ENCODE peak calls at places on chromosome 1, in seven cellular contexts. W is left lung, L is PC-3, P is Panc1, Y is heart right ventricle, T is IMR-90, B is prostate gland. U is an unnamed sample.

GRCh38 chr1:2863149-2863963 is 61.9 kb upstream of the TTC34 start:
- DNase-seq in W (no peak), L (no peak), P (no peak), Y (no peak), T (no peak), B (no peak), U (no peak)

GRCh38 chr1:198132060-198132781 is 24.6 kb upstream of the NEK7 start:
- DNase-seq in W (no peak), L (peak; percentile 22), P (no peak), Y (no peak), T (no peak), B (no peak), U (no peak)

GRCh38 chr1:9442986-9443385 is 96.3 kb upstream of the SLC25A33 start:
- DNase-seq in W (no peak), L (no peak), P (no peak), Y (no peak), T (no peak), B (no peak), U (no peak)

GRCh38 chr1:184152502-184152901 is 101.0 kb downstream of the TSEN15 start:
- DNase-seq in W (no peak), L (no peak), P (no peak), Y (peak; percentile 65), T (peak; percentile 61), B (no peak), U (no peak)

GRCh38 chr1:246907472-246907871 is 24.3 kb downstream of the AHCTF1 start:
- DNase-seq in W (no peak), L (peak; percentile 57), P (no peak), Y (peak; percentile 28), T (peak; percentile 72), B (peak; percentile 14), U (peak; percentile 46)

GRCh38 chr1:40932004-40932403 is 47.5 kb upstream of the CTPS1 start:
- DNase-seq in W (no peak), L (peak; percentile 44), P (no peak), Y (peak; percentile 12), T (no peak), B (no peak), U (no peak)

GRCh38 chr1:117591248-117591647 is 14.6 kb upstream of the TENT5C start:
- DNase-seq in W (peak; percentile 68), L (peak; percentile 67), P (no peak), Y (no peak), T (no peak), B (peak; percentile 86), U (no peak)

GRCh38 chr1:244369256-244370057 is 82.3 kb downstream of the ADSS2 start:
- DNase-seq in W (no peak), L (no peak), P (no peak), Y (no peak), T (no peak), B (peak; percentile 81), U (no peak)

GRCh38 chr1:155669233-155670162 is 19.1 kb downstream of the YY1AP1 start:
- DNase-seq in W (no peak), L (peak; percentile 51), P (no peak), Y (no peak), T (no peak), B (no peak), U (no peak)

GRCh38 chr1:224067621-224068457 is 46.1 kb upstream of the FBXO28 start:
- DNase-seq in W (no peak), L (peak; percentile 97), P (peak; percentile 79), Y (no peak), T (peak; percentile 70), B (no peak), U (peak; percentile 57)

GRCh38 chr1:163107655-163108054 is 38.5 kb downstream of the RGS4 start:
- DNase-seq in W (no peak), L (peak; percentile 23), P (no peak), Y (no peak), T (no peak), B (no peak), U (no peak)

GRCh38 chr1:21168444-21168843 is 8.3 kb downstream of the EIF4G3 start:
- DNase-seq in W (no peak), L (no peak), P (no peak), Y (no peak), T (no peak), B (no peak), U (no peak)

GRCh38 chr1:89200668-89201488 is 2.1 kb upstream of the GBP4 start:
- DNase-seq in W (no peak), L (no peak), P (no peak), Y (no peak), T (no peak), B (no peak), U (no peak)

GRCh38 chr1:31318146-31318545 is 21.3 kb downstream of the ZCCHC17 start:
- DNase-seq in W (no peak), L (no peak), P (no peak), Y (no peak), T (no peak), B (no peak), U (no peak)
- H3K36me3 ChIP-seq in W (no peaks in the 10 kb centered on the region), L (peaks cover 36% of the 10 kb centered on the region), P (peaks cover 9% of the 10 kb centered on the region), Y (peaks cover 19% of the 10 kb centered on the region), T (peaks cover 19% of the 10 kb centered on the region), B (no peaks in the 10 kb centered on the region), U (peaks cover 21% of the 10 kb centered on the region)

GRCh38 chr1:5976231-5976630 is 16.0 kb downstream of the NPHP4 start:
- DNase-seq in W (no peak), L (no peak), P (no peak), Y (no peak), T (no peak), B (no peak), U (no peak)

GRCh38 chr1:5979536-5980313 is 12.5 kb downstream of the NPHP4 start:
- DNase-seq in W (no peak), L (no peak), P (no peak), Y (no peak), T (no peak), B (no peak), U (no peak)

GRCh38 chr1:5978452-5978851 is 13.8 kb downstream of the NPHP4 start:
- DNase-seq in W (no peak), L (no peak), P (no peak), Y (no peak), T (peak; percentile 6), B (no peak), U (no peak)

GRCh38 chr1:5976726-5977493 is 15.3 kb downstream of the NPHP4 start:
- DNase-seq in W (no peak), L (no peak), P (no peak), Y (no peak), T (no peak), B (no peak), U (no peak)

GRCh38 chr1:5977494-5978444 is 14.5 kb downstream of the NPHP4 start:
- DNase-seq in W (no peak), L (no peak), P (no peak), Y (no peak), T (no peak), B (no peak), U (no peak)
- H3K27ac ChIP-seq in W (no peak overlapping the region), L (no peak overlapping the region), P (no peak overlapping the region), Y (no peak overlapping the region), T (no peak overlapping the region), B (no peak overlapping the region), U (no peak overlapping the region)

DNA sequence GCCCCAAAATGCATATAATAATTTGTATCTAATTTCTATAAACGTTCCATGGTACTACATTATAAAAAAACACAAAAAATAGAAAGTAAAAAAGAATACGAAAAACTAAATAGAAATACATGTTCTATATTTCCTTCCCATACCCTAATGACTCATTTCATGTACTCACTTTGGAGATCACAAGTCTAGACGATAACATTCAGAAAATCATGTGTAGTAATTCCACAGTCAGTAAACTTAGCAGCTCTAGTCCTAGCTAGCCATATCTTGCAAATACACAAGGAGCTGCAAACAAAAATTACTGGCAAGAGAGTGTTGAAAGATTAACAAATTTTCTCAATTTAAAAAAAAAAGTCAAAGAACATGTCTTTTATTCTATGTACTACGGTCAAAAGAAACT is 1.4 kb downstream of the GOLPH3L start:
- DNase-seq in W (no peak), L (peak; percentile 5), P (no peak), Y (no peak), T (peak; percentile 12), B (no peak), U (no peak)
- H3K4me3 ChIP-seq in W (peak overlapping the region; percentile 59), L (peak overlapping the region; percentile 78), P (no peak overlapping the region), Y (no peak overlapping the region), T (no peak overlapping the region), B (no peak overlapping the region), U (no peak overlapping the region)

DNA sequence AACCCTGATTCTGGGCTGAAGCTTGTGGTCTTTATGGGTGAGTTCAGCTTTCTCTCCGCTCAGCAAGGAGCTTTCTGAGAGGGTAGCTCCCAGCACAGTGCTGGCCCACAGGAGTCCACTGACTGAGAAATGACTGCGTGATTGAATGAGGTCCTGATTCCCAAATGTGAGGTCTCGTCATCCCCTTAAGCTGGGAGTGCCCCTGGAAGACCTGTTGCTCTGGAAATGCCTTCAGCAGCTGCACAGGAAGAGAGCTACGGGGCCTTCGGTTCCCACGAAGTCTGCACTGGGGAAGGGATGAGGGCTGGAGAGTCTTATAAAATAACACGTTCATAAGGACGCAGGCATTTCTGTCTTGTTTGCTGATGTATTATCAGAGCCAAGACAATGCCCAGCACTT is 14.0 kb downstream of the TNNT2 start:
- DNase-seq in W (no peak), L (no peak), P (no peak), Y (no peak), T (no peak), B (no peak), U (no peak)
- H3K36me3 ChIP-seq in W (no peaks in the 10 kb centered on the region), L (no peaks in the 10 kb centered on the region), P (no peaks in the 10 kb centered on the region), Y (peaks cover 3% of the 10 kb centered on the region), T (no peaks in the 10 kb centered on the region), B (no peaks in the 10 kb centered on the region), U (no peaks in the 10 kb centered on the region)

GRCh38 chr1:212966619-212967018 is 16.3 kb downstream of the VASH2 start:
- DNase-seq in W (no peak), L (no peak), P (no peak), Y (no peak), T (no peak), B (no peak), U (no peak)

GRCh38 chr1:212960932-212961331 is 10.6 kb downstream of the VASH2 start:
- DNase-seq in W (no peak), L (no peak), P (no peak), Y (no peak), T (no peak), B (no peak), U (no peak)

GRCh38 chr1:212959266-212960220 is 9.2 kb downstream of the VASH2 start:
- DNase-seq in W (no peak), L (no peak), P (no peak), Y (no peak), T (no peak), B (no peak), U (no peak)

GRCh38 chr1:212964102-212964501 is 13.8 kb downstream of the VASH2 start:
- DNase-seq in W (no peak), L (no peak), P (no peak), Y (no peak), T (no peak), B (no peak), U (no peak)

DNA sequence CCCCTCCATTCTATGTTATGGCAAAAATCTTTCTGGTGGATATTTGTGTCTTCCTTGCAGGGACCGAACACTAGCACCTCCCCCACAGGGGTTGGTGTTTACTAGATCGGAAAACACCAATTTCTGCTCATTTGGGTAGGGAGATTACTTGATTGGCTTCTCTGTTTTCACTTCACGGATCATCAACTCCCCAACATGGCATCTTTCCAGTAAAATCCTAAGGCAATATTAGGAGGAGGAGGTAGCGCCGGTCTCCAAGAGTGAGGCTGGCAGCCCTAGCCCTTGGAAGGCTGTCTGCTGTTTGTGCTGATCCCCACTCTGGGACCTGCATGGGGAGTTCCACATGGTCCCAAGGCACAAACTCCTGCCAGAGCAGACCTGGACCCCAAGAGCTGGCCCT is 12.2 kb downstream of the VASH2 start:
- DNase-seq in W (no peak), L (no peak), P (no peak), Y (no peak), T (no peak), B (no peak), U (no peak)
- H3K27ac ChIP-seq in W (no peak overlapping the region), L (no peak overlapping the region), P (no peak overlapping the region), Y (no peak overlapping the region), T (no peak overlapping the region), B (no peak overlapping the region), U (no peak overlapping the region)